ENCODE peak calls at places on chromosomes 5 and 9, in six cellular contexts. One of them, this sample, is unnamed.

GRCh38 chr5:119330367-119331183 is 25.2 kb upstream of the TNFAIP8 start:
- DNase-seq in cardiac muscle cell: no peak
- DNase-seq in tibial nerve: no peak
- DNase-seq in neural progenitor cell: no peak
- DNase-seq in adrenal gland: no peak
- DNase-seq in GM12878: no peak
- DNase-seq in this sample: peak

GRCh38 chr5:51518607-51519006 is 135.4 kb downstream of the ISL1 start:
- DNase-seq in neural progenitor cell: peak
- DNase-seq in GM12878: no peak
- DNase-seq in adrenal gland: no peak
- DNase-seq in cardiac muscle cell: no peak
- DNase-seq in tibial nerve: no peak
- DNase-seq in this sample: no peak

GRCh38 chr9:138010861-138011260 is 133.3 kb downstream of the CACNA1B start:
- DNase-seq in GM12878: no peak
- DNase-seq in cardiac muscle cell: no peak
- DNase-seq in neural progenitor cell: no peak
- DNase-seq in tibial nerve: no peak
- DNase-seq in adrenal gland: peak
- DNase-seq in this sample: no peak

GRCh38 chr9:79623799-79624721 is 52.3 kb downstream of the TLE4 start:
- DNase-seq in neural progenitor cell: no peak
- DNase-seq in GM12878: peak
- DNase-seq in cardiac muscle cell: peak
- DNase-seq in adrenal gland: no peak
- DNase-seq in tibial nerve: no peak
- DNase-seq in this sample: no peak

GRCh38 chr5:76685598-76686169 is 30.2 kb upstream of the F2R start:
- DNase-seq in cardiac muscle cell: peak
- DNase-seq in tibial nerve: no peak
- DNase-seq in GM12878: no peak
- DNase-seq in neural progenitor cell: no peak
- DNase-seq in adrenal gland: no peak
- DNase-seq in this sample: no peak

GRCh38 chr5:137487600-137487999 is 11.5 kb downstream of the SPOCK1 start:
- DNase-seq in cardiac muscle cell: peak
- DNase-seq in adrenal gland: no peak
- DNase-seq in neural progenitor cell: no peak
- DNase-seq in tibial nerve: peak
- DNase-seq in GM12878: no peak
- DNase-seq in this sample: no peak

GRCh38 chr9:133570681-133571080 is 36.2 kb downstream of the ADAMTSL2 start:
- DNase-seq in adrenal gland: no peak
- DNase-seq in tibial nerve: no peak
- DNase-seq in cardiac muscle cell: no peak
- DNase-seq in neural progenitor cell: no peak
- DNase-seq in GM12878: no peak
- DNase-seq in this sample: no peak

GRCh38 chr5:53782620-53783019 is 222.2 kb downstream of the NDUFS4 start:
- DNase-seq in neural progenitor cell: peak
- DNase-seq in GM12878: no peak
- DNase-seq in adrenal gland: no peak
- DNase-seq in cardiac muscle cell: no peak
- DNase-seq in tibial nerve: no peak
- DNase-seq in this sample: no peak

GRCh38 chr5:159316519-159317383 is 13.5 kb downstream of the IL12B start:
- DNase-seq in neural progenitor cell: peak
- DNase-seq in adrenal gland: peak
- DNase-seq in cardiac muscle cell: peak
- DNase-seq in GM12878: no peak
- DNase-seq in tibial nerve: peak
- DNase-seq in this sample: peak

GRCh38 chr5:36209664-36210063 is 32.1 kb downstream of the NADK2 start:
- DNase-seq in adrenal gland: no peak
- DNase-seq in tibial nerve: no peak
- DNase-seq in GM12878: no peak
- DNase-seq in cardiac muscle cell: no peak
- DNase-seq in neural progenitor cell: no peak
- DNase-seq in this sample: no peak

GRCh38 chr9:113462781-113463286 is 693 bp upstream of the RGS3 start:
- DNase-seq in cardiac muscle cell: no peak
- DNase-seq in neural progenitor cell: peak
- DNase-seq in adrenal gland: peak
- DNase-seq in tibial nerve: no peak
- DNase-seq in GM12878: no peak
- DNase-seq in this sample: no peak

GRCh38 chr5:40223884-40224402 is 455.8 kb upstream of the PTGER4 start:
- DNase-seq in neural progenitor cell: no peak
- DNase-seq in tibial nerve: no peak
- DNase-seq in GM12878: peak
- DNase-seq in adrenal gland: no peak
- DNase-seq in cardiac muscle cell: no peak
- DNase-seq in this sample: no peak

GRCh38 chr5:93722588-93722987 is 18.8 kb downstream of the POU5F2 start:
- DNase-seq in tibial nerve: no peak
- DNase-seq in GM12878: no peak
- DNase-seq in adrenal gland: no peak
- DNase-seq in neural progenitor cell: no peak
- DNase-seq in cardiac muscle cell: no peak
- DNase-seq in this sample: no peak

GRCh38 chr5:164119806-164120440 is 614.5 kb downstream of the MAT2B start:
- DNase-seq in neural progenitor cell: peak
- DNase-seq in adrenal gland: no peak
- DNase-seq in tibial nerve: no peak
- DNase-seq in cardiac muscle cell: peak
- DNase-seq in GM12878: no peak
- DNase-seq in this sample: peak

GRCh38 chr5:171667341-171668096 is 118.1 kb upstream of the SMIM23 start:
- DNase-seq in adrenal gland: no peak
- DNase-seq in GM12878: no peak
- DNase-seq in tibial nerve: peak
- DNase-seq in cardiac muscle cell: peak
- DNase-seq in neural progenitor cell: peak
- DNase-seq in this sample: peak

GRCh38 chr5:65062684-65063083 is 294.0 kb downstream of the CWC27 start:
- DNase-seq in GM12878: no peak
- DNase-seq in adrenal gland: peak
- DNase-seq in tibial nerve: peak
- DNase-seq in cardiac muscle cell: peak
- DNase-seq in neural progenitor cell: no peak
- DNase-seq in this sample: no peak

GRCh38 chr9:35689601-35690446 is at the start of gene TPM2:
- DNase-seq in adrenal gland: peak
- DNase-seq in neural progenitor cell: peak
- DNase-seq in tibial nerve: peak
- DNase-seq in cardiac muscle cell: peak
- DNase-seq in GM12878: no peak
- DNase-seq in this sample: peak

GRCh38 chr5:72363146-72363802 is 43.1 kb downstream of the PTCD2 start:
- DNase-seq in GM12878: no peak
- DNase-seq in neural progenitor cell: no peak
- DNase-seq in tibial nerve: no peak
- DNase-seq in adrenal gland: no peak
- DNase-seq in cardiac muscle cell: peak
- DNase-seq in this sample: peak

GRCh38 chr5:78537821-78538220 is 110.8 kb downstream of the LHFPL2 start:
- DNase-seq in tibial nerve: no peak
- DNase-seq in adrenal gland: no peak
- DNase-seq in cardiac muscle cell: peak
- DNase-seq in GM12878: no peak
- DNase-seq in neural progenitor cell: peak
- DNase-seq in this sample: peak

GRCh38 chr5:117261948-117262606 is 687.5 kb upstream of the SEMA6A start:
- DNase-seq in GM12878: no peak
- DNase-seq in cardiac muscle cell: no peak
- DNase-seq in neural progenitor cell: no peak
- DNase-seq in tibial nerve: no peak
- DNase-seq in adrenal gland: no peak
- DNase-seq in this sample: no peak
- H3K27ac ChIP-seq in GM12878: no peak
- H3K27ac ChIP-seq in cardiac muscle cell: no peak
- H3K27ac ChIP-seq in neural progenitor cell: peak
- H3K27ac ChIP-seq in tibial nerve: no peak
- H3K27ac ChIP-seq in adrenal gland: no peak
- H3K27ac ChIP-seq in this sample: peak

DNA sequence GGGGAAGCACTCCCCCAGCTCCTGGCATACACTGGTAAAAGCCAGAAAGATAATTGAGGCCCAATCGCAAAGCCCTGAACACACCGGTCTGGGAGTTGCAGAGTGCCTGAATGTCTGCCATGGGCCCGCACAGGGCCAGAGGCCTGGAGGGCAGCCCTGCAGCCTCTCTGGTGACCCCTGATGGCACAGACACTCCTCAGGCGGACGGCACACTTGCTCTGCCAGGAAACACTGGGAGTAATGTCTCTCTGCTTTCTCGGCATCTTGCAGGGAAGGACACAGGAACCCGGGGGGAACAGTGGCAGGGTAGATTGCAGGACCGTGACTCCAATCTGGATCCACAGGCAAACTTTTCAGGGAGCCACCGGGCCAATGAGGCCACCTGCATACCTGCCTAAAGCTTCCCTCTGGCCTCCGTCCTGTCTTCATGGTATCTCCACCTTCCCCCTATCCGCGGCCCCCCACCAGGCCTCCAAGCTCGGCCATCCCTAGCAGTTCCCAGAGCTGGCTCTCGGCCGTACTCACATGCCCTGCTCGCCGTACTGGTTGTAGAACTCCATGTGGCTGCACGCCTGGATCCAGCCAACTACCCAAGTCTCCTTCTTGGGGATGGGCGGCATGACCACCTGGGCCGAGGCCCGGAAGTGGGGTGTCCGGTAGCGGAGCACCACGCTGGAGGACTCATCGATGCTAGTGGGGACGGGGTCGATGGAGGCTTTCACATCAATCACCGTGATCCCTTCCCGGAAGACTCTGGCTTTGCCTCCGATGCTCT is 791 bp downstream of the FAM78A start:
- DNase-seq in adrenal gland: no peak
- DNase-seq in GM12878: no peak
- DNase-seq in cardiac muscle cell: no peak
- DNase-seq in neural progenitor cell: peak
- DNase-seq in tibial nerve: no peak
- DNase-seq in this sample: peak
- TF ChIP-seq CTCF in adrenal gland: no peak
- TF ChIP-seq CTCF in GM12878: peak
- TF ChIP-seq CTCF in cardiac muscle cell: no peak
- TF ChIP-seq CTCF in neural progenitor cell: peak
- TF ChIP-seq CTCF in tibial nerve: no peak
- TF ChIP-seq CTCF in this sample: peak

DNA sequence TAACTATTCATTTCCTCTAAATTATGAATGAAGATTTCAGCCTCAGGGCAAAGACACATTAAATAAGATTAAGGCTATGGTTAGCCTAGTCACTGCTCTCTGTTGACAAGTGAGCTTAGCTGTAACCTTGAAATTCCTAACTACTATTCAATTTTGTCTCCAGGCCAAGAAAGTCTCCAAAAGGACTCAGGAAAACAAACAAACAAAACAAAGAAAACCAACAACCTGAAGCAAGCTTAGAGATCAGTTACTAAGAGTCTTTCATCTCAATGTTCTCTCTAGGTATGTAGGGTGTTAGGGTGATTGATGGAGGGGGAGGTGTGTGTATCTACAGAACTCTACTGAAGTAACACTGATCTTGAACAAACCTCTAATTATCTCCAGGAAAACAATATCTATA is 9.6 kb upstream of the CTNNAL1 start:
- DNase-seq in neural progenitor cell: no peak
- DNase-seq in adrenal gland: no peak
- DNase-seq in cardiac muscle cell: no peak
- DNase-seq in GM12878: no peak
- DNase-seq in tibial nerve: no peak
- DNase-seq in this sample: no peak
- H3K27ac ChIP-seq in neural progenitor cell: no peak
- H3K27ac ChIP-seq in adrenal gland: no peak
- H3K27ac ChIP-seq in cardiac muscle cell: no peak
- H3K27ac ChIP-seq in GM12878: no peak
- H3K27ac ChIP-seq in tibial nerve: no peak
- H3K27ac ChIP-seq in this sample: no peak

GRCh38 chr9:92342825-92343488 is 17.2 kb downstream of the CENPP start:
- DNase-seq in GM12878: no peak
- DNase-seq in adrenal gland: no peak
- DNase-seq in tibial nerve: no peak
- DNase-seq in neural progenitor cell: no peak
- DNase-seq in cardiac muscle cell: peak
- DNase-seq in this sample: no peak
- TF ChIP-seq CTCF in GM12878: no peak
- TF ChIP-seq CTCF in adrenal gland: no peak
- TF ChIP-seq CTCF in tibial nerve: peak
- TF ChIP-seq CTCF in neural progenitor cell: no peak
- TF ChIP-seq CTCF in cardiac muscle cell: peak
- TF ChIP-seq CTCF in this sample: no peak

GRCh38 chr5:143402464-143403356 is 776 bp downstream of the NR3C1 start:
- DNase-seq in tibial nerve: peak
- DNase-seq in cardiac muscle cell: peak
- DNase-seq in GM12878: no peak
- DNase-seq in neural progenitor cell: peak
- DNase-seq in adrenal gland: peak
- DNase-seq in this sample: peak

GRCh38 chr5:143399616-143400540 is 3.6 kb downstream of the NR3C1 start:
- DNase-seq in neural progenitor cell: no peak
- DNase-seq in GM12878: no peak
- DNase-seq in adrenal gland: no peak
- DNase-seq in cardiac muscle cell: no peak
- DNase-seq in tibial nerve: no peak
- DNase-seq in this sample: no peak

GRCh38 chr5:143401253-143401845 is 2.1 kb downstream of the NR3C1 start:
- DNase-seq in cardiac muscle cell: no peak
- DNase-seq in GM12878: no peak
- DNase-seq in tibial nerve: no peak
- DNase-seq in neural progenitor cell: peak
- DNase-seq in adrenal gland: no peak
- DNase-seq in this sample: no peak

GRCh38 chr5:143401846-143402463 is 1.5 kb downstream of the NR3C1 start:
- DNase-seq in adrenal gland: no peak
- DNase-seq in GM12878: no peak
- DNase-seq in tibial nerve: no peak
- DNase-seq in cardiac muscle cell: no peak
- DNase-seq in neural progenitor cell: no peak
- DNase-seq in this sample: peak

DNA sequence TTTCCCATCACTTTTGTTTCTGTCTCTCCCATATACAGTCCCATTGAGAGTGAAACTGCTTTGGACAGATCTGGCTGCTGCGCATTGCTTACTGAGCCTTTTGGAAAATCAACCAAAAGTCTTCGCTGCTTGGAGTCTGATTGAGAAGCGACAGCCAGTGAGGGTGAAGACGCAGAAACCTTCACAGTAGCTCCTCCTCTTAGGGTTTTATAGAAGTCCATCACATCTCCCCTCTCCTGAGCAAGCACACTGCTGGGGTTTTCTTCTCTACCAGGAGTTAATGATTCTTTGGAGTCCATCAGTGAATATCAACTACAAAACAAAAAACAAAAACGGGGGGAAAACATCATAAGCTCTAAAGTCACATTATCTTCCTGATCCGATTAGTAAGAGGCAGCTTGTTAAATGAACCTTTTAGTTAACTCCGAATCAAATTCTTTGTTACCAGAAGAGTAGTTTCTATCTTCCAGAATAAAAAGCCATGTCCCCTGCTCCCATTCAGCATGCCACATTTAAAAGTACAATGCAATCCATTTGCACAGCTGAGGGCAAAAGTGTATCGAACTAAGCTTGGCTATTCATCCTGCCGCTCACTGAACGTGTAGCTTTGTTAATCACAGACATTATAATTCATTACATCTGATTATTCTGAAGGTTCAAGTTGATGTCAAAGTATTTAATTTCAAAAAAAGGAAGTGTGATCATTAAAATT is 2.8 kb downstream of the NR3C1 start:
- DNase-seq in neural progenitor cell: peak
- DNase-seq in cardiac muscle cell: peak
- DNase-seq in GM12878: no peak
- DNase-seq in adrenal gland: peak
- DNase-seq in tibial nerve: peak
- DNase-seq in this sample: no peak
- H3K27ac ChIP-seq in neural progenitor cell: no peak
- H3K27ac ChIP-seq in cardiac muscle cell: no peak
- H3K27ac ChIP-seq in GM12878: peak
- H3K27ac ChIP-seq in adrenal gland: no peak
- H3K27ac ChIP-seq in tibial nerve: peak
- H3K27ac ChIP-seq in this sample: no peak